ENCODE peak calls at places on chromosomes 13 and 19, in four cellular contexts. V, J, S and O are unnamed samples.

GRCh38 chr13:30486230-30487074 is 20.7 kb upstream of the HMGB1 start:
- DNase-seq in J (no peak), S (no peak), V (no peak), O (no peak)

GRCh38 chr13:110426745-110427144 is 119.7 kb downstream of the COL4A2 start:
- DNase-seq in S (no peak), J (no peak), V (no peak), O (no peak)

GRCh38 chr13:59360108-59360507 is 803.6 kb downstream of the DIAPH3 start:
- DNase-seq in J (no peak), S (no peak), V (no peak), O (no peak)

GRCh38 chr19:5974721-5975387 is 3.1 kb downstream of the RANBP3 start:
- DNase-seq in J (no peak), S (peak), V (peak), O (no peak)

GRCh38 chr19:19214892-19215291 is 3.1 kb downstream of the NCAN start:
- DNase-seq in J (peak), S (peak), V (no peak), O (no peak)

GRCh38 chr19:15466851-15467733 is 2.7 kb upstream of the RASAL3 start:
- DNase-seq in V (peak), S (no peak), J (no peak), O (no peak)

GRCh38 chr13:101661839-101662238 is 209.4 kb downstream of the ITGBL1 start:
- DNase-seq in J (no peak), V (no peak), S (no peak), O (no peak)

GRCh38 chr19:35740423-35741215 is 1.6 kb downstream of the IGFLR1 start:
- DNase-seq in J (peak), S (peak), V (peak), O (peak)

GRCh38 chr13:51771418-51772104 is 32.4 kb downstream of the DHRS12 start:
- DNase-seq in V (no peak), S (no peak), J (peak), O (no peak)

GRCh38 chr13:108924154-108924940 is 294.9 kb downstream of the MYO16 start:
- DNase-seq in J (no peak), V (no peak), S (no peak), O (no peak)

GRCh38 chr13:99973163-99973785 is 1.7 kb upstream of the ZIC5 start:
- DNase-seq in V (no peak), J (no peak), S (no peak), O (peak)

GRCh38 chr13:99971576-99972189 is at the start of gene ZIC5:
- DNase-seq in V (no peak), S (no peak), J (no peak), O (peak)

GRCh38 chr13:99973786-99974185 is 2.2 kb upstream of the ZIC5 start:
- DNase-seq in S (no peak), J (no peak), V (no peak), O (peak)

GRCh38 chr13:99970761-99971575 is 599 bp downstream of the ZIC5 start:
- DNase-seq in J (peak), V (no peak), S (no peak), O (peak)

DNA sequence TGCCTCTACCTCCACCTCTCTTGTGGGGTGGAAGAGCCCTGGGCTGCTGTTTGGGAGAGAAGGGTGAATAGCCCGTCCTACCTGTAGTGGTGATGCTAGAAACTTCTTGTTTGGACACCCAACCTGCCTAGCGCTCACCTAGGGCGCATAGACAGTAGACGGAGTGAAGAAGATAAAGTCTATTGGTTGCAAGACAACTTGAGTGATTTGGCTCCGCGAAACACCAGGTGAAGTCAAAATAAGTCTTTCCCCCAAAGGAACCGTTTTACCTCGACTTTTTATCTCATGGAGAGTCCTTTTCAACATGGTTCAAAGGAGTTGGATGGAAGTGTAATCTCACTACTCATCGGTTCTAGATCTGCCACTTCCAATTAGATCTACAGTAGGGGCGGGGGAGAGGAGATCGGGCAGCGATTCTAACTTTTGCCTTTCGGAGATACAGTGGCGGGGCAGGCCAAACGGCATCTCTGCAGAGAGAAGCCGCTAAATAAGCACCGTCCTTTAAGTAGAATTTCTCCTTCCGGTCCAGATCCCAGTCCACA is 694 bp upstream of the ZIC5 start:
- DNase-seq in V (no peak), S (no peak), J (no peak), O (no peak)
- TF ChIP-seq ATF2 in V (no peak), S (no peak), J (no peak), O (no peak)

GRCh38 chr13:91409661-91410060 is 11.2 kb downstream of the GPC5 start:
- DNase-seq in V (no peak), J (no peak), S (no peak), O (no peak)

GRCh38 chr13:91401916-91402315 is 3.5 kb downstream of the GPC5 start:
- DNase-seq in S (no peak), J (no peak), V (no peak), O (no peak)

GRCh38 chr13:91405240-91405639 is 6.8 kb downstream of the GPC5 start:
- DNase-seq in V (peak), S (no peak), J (no peak), O (no peak)

GRCh38 chr13:91406619-91407018 is 8.2 kb downstream of the GPC5 start:
- DNase-seq in J (peak), S (peak), V (no peak), O (peak)
- TF ChIP-seq RFX5 in J (peak), S (no peak), V (no peak), O (no peak)

GRCh38 chr19:8486661-8487136 is 15.7 kb downstream of the PRAM1 start:
- DNase-seq in S (no peak), V (no peak), J (no peak), O (no peak)

GRCh38 chr19:8488351-8488750 is 14.1 kb downstream of the PRAM1 start:
- DNase-seq in J (no peak), V (no peak), S (no peak), O (no peak)

GRCh38 chr19:8485561-8486371 is 16.7 kb downstream of the PRAM1 start:
- DNase-seq in S (no peak), V (no peak), J (no peak), O (no peak)

GRCh38 chr19:8489591-8490394 is 12.6 kb downstream of the PRAM1 start:
- DNase-seq in S (no peak), J (no peak), V (no peak), O (no peak)

DNA sequence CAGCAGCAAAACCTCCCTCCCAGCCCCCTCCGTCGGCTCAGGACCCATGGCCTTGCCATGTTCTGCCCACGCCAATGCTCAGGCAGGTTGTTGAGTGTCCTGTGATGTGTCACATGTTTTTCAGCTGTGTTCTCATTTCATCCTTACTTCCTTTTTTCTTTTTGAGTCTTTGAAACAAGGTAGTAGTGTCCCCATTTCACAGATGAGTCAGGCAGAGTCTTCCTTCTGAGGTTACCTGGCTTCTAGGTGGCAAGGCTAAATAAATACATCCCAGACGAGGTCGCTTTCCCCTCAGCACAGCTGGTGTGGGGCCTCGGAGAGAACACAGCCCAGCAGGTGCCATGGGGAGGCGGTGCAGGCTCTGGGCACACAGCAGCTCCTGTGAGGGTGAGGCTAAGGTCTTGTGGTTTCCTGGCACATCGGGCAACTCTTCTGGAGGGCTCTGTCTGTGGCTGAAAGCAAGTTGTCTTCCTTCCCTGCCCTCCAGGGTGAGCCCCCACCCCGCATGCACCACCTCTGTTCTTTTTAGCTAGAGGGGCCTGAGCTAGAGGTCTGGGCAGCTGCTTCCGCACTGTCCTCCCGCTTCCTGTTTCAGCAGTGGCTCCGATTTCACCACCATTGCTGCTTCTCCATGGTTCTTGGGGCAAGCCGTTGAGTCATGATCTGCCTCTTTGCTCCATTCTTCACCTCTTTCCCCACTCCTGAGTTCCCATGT is 15.1 kb downstream of the PRAM1 start:
- DNase-seq in V (no peak), J (no peak), S (no peak), O (no peak)
- TF ChIP-seq ATF3 in V (no peak), J (no peak), S (no peak), O (no peak)

DNA sequence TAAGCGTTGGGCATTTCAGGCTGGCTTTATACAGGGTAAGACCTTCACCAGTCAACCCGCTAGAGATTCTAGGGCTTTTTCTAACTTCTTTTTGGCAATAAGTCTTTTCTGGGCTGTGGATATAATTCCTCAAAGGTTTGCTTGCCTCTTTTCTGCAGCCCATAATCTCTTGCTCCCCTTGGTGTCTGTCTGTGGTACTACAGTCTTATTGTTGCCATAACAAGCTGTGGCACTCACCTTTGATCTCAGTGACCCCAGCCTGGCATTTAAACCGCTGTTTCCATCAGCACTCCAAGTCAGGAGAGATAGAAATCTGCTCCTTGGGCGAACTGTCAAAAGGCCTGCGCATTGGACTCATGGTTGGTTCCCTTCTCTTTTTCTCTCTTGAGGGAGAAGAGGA is 14.5 kb upstream of the MPHOSPH8 start:
- DNase-seq in J (peak), V (no peak), S (peak), O (peak)
- TF ChIP-seq ATF2 in J (no peak), V (no peak), S (no peak), O (no peak)

DNA sequence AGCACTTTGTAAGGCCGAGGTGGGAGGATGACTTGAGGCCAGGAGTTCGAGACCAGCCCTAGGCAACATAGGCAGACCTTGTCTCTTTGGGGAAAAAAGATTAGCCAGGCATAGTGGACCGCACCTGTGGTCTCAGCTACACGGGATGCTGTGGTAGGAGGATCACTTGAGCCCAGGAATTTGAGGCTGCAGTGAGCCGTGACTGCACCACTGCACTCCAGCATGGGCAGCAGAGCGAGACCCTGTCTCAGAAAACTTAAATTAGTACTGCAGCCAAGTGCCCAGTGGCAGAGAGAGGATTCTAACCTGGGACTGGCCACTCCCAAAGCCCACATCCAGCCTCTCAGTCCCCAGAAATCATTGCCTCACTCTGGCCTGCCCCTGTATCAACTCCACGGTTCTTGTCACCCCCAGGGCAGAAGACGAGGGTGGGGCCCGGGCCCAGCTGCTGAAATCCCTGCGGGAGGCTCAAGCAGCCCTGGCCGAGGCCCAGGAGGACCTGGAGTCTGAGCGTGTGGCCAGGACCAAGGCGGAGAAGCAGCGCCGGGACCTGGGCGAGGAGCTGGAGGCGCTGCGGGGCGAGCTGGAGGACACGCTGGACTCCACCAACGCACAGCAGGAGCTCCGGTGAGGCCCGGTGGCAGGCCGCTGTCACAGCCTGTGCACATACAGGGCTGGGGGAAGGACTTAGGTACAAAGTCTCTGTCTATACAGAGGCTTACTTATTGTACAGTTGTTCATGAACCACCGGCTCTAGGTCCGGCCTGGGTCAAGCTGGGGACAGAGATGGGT is 53.4 kb downstream of the KCNC3 start:
- DNase-seq in S (peak), V (no peak), J (no peak), O (no peak)
- TF ChIP-seq RFX5 in S (no peak), V (no peak), J (no peak), O (no peak)

GRCh38 chr13:40911341-40911740 is 107.8 kb downstream of the ELF1 start:
- DNase-seq in S (no peak), V (no peak), J (no peak), O (no peak)
- TF ChIP-seq ATF3 in S (no peak), V (no peak), J (no peak), O (no peak)

GRCh38 chr19:42045575-42045974 is 24.4 kb downstream of the GRIK5 start:
- DNase-seq in J (no peak), S (no peak), V (no peak), O (no peak)

GRCh38 chr19:42052241-42052863 is 17.7 kb downstream of the GRIK5 start:
- DNase-seq in S (no peak), J (no peak), V (no peak), O (no peak)

GRCh38 chr19:42051166-42052115 is 18.6 kb downstream of the GRIK5 start:
- DNase-seq in S (no peak), V (no peak), J (no peak), O (no peak)

GRCh38 chr19:42053037-42053935 is 16.7 kb downstream of the GRIK5 start:
- DNase-seq in S (no peak), V (no peak), J (no peak), O (no peak)

GRCh38 chr19:42048992-42049391 is 21.0 kb downstream of the GRIK5 start:
- DNase-seq in S (no peak), J (peak), V (no peak), O (no peak)
- TF ChIP-seq ATF2 in S (no peak), J (no peak), V (no peak), O (no peak)

GRCh38 chr13:53129864-53130393 is 101.3 kb downstream of the OLFM4 start:
- DNase-seq in J (no peak), S (no peak), V (no peak), O (no peak)
- TF ChIP-seq RFX5 in J (no peak), S (no peak), V (no peak), O (no peak)

DNA sequence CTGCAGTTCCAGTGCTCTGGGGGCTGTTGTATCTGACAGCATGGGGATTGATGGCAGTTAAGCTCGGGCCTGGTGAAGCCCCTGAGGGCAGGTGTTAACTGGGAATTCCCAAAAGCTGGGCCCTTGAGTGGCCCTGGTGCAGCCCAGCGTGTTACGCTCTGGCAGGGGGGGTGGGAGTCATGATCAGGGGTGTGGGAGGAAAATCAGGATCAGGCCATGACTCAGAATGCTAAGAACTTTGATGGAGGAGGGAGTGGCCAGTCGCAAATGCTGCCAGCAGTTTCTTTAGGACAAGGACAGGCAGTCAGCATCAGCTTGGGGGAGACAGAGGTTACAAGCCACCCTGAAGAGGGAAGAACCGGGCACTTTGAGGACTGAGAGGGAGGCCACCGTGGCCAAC is 19.6 kb downstream of the AP2A1 start:
- DNase-seq in J (no peak), S (no peak), V (no peak), O (no peak)
- TF ChIP-seq ATF3 in J (no peak), S (no peak), V (no peak), O (no peak)